ENCODE peak calls at places on chromosomes 12 and 14, in ten cellular contexts. N is substantia nigra; J is dorsolateral prefrontal cortex; F is fibroblast of gingiva; A is effector CD4-positive, alpha-beta T cell; Q is fibroblast of lung; I is NCI-H69; P is AG10803; E is activated CD4-positive, alpha-beta T cell treated with anti-CD3 and anti-CD28 coated beads for 48 hours; H is fibroblast of pulmonary artery. M is an unnamed sample.

GRCh38 chr12:124509676-124510300 is 57.6 kb downstream of the NCOR2 start:
- DNase-seq in Q (peak), N (peak), P (peak), I (peak), E (no peak), F (peak), H (peak), A (no peak), J (peak), M (no peak)

GRCh38 chr12:104006929-104007328 is 41.3 kb downstream of the TDG start:
- DNase-seq in E (no peak), I (no peak), Q (peak), P (peak), J (no peak), N (no peak), H (peak), A (no peak), F (peak), M (no peak)

GRCh38 chr12:24822121-24822899 is 126.6 kb downstream of the BCAT1 start:
- DNase-seq in Q (peak), A (no peak), F (peak), P (peak), H (peak), I (no peak), E (no peak), N (no peak), J (no peak), M (no peak)

GRCh38 chr12:24045816-24046257 is 96.4 kb upstream of the SOX5 start:
- DNase-seq in E (no peak), H (peak), A (no peak), J (no peak), N (no peak), I (peak), Q (peak), F (peak), P (peak), M (no peak)

GRCh38 chr12:64099430-64099829 is 122.7 kb downstream of the KICS2 start:
- DNase-seq in P (peak), I (no peak), F (peak), J (no peak), Q (peak), N (no peak), A (no peak), E (no peak), H (peak), M (no peak)

GRCh38 chr12:12081836-12082497 is 11.2 kb downstream of the BCL2L14 start:
- DNase-seq in E (no peak), H (peak), N (no peak), Q (peak), I (peak), A (no peak), F (peak), P (peak), J (no peak), M (peak)

GRCh38 chr14:82445810-82446575 is 912.3 kb upstream of the SEL1L start:
- DNase-seq in N (no peak), H (no peak), A (no peak), F (no peak), Q (no peak), J (no peak), P (no peak), E (no peak), I (no peak), M (no peak)

GRCh38 chr14:92263681-92264080 is 59.3 kb upstream of the SLC24A4 start:
- DNase-seq in Q (no peak), N (peak), A (no peak), E (no peak), J (no peak), H (no peak), I (no peak), P (no peak), F (no peak), M (no peak)

GRCh38 chr12:29429999-29430698 is 49.2 kb upstream of the ERGIC2 start:
- DNase-seq in N (no peak), J (no peak), P (no peak), H (no peak), Q (no peak), I (peak), A (no peak), F (no peak), E (no peak), M (no peak)